ENCODE peak calls at places on chromosomes 7 and 10, in six cellular contexts. C is heart right ventricle; J is SJSA1; H is natural killer cell treated with Interleukin-12 subunit alpha and Interleukin-12 subunit beta and Interleukin-15 and Interleukin-18, amount 100 ng/mL, for 72 hours; G is HFFc6; Q is Calu3. O is an unnamed sample.

GRCh38 chr10:36608866-36609265 is 516.5 kb upstream of the ANKRD30A start:
- DNase-seq in C (no peak), G (no peak), H (no peak), Q (no peak), J (no peak), O (no peak)

GRCh38 chr7:83475403-83475802 is 173.5 kb downstream of the SEMA3E start:
- DNase-seq in G (no peak), C (no peak), H (no peak), J (no peak), Q (peak; percentile 6), O (no peak)

GRCh38 chr7:130141161-130141857 is 63.9 kb downstream of the TMEM209 start:
- DNase-seq in C (peak; percentile 56), G (peak; percentile 67), H (no peak), Q (peak; percentile 61), J (no peak), O (no peak)

GRCh38 chr10:72276421-72277339 is 3.0 kb downstream of the DDIT4 start:
- DNase-seq in H (no peak), G (no peak), J (no peak), Q (peak; percentile 60), C (no peak), O (no peak)

GRCh38 chr7:6178273-6179029 is 94.0 kb downstream of the CYTH3 start:
- DNase-seq in G (no peak), J (no peak), H (no peak), Q (no peak), C (peak; percentile 40), O (peak; percentile 29)

GRCh38 chr7:76008156-76008687 is 13.8 kb upstream of the TMEM120A start:
- DNase-seq in G (no peak), J (no peak), C (no peak), Q (no peak), H (peak; percentile 73), O (no peak)

GRCh38 chr7:20218261-20218660 is 1.1 kb upstream of the MACC1 start:
- DNase-seq in H (no peak), J (no peak), C (no peak), Q (no peak), G (no peak), O (no peak)

GRCh38 chr10:12322583-12323131 is 26.7 kb upstream of the CAMK1D start:
- DNase-seq in H (no peak), J (no peak), Q (no peak), G (no peak), C (no peak), O (no peak)

GRCh38 chr7:84251183-84251845 is 56.7 kb upstream of the SEMA3A start:
- DNase-seq in Q (no peak), C (no peak), H (no peak), J (peak; percentile 51), G (peak; percentile 58), O (no peak)

GRCh38 chr10:50653142-50653541 is 29.4 kb upstream of the SGMS1 start:
- DNase-seq in J (no peak), H (no peak), Q (peak; percentile 10), G (peak; percentile 45), C (no peak), O (no peak)

GRCh38 chr10:58721781-58722180 is 209.1 kb downstream of the BICC1 start:
- DNase-seq in Q (no peak), J (no peak), H (no peak), C (no peak), G (no peak), O (no peak)

GRCh38 chr7:111711426-111712065 is 149.3 kb upstream of the IMMP2L start:
- DNase-seq in C (no peak), J (no peak), H (no peak), G (no peak), Q (no peak), O (no peak)

GRCh38 chr7:67341153-67341768 is 344.6 kb downstream of the TYW1 start:
- DNase-seq in G (no peak), Q (no peak), H (no peak), J (peak; percentile 25), C (no peak), O (no peak)

GRCh38 chr10:79069325-79070090 is 742 bp downstream of the ZMIZ1 start:
- DNase-seq in Q (peak; percentile 56), H (peak; percentile 84), J (no peak), G (no peak), C (peak; percentile 69), O (no peak)

GRCh38 chr7:3083350-3083749 is 39.7 kb upstream of the CARD11 start:
- DNase-seq in G (no peak), J (no peak), Q (no peak), H (no peak), C (no peak), O (no peak)

GRCh38 chr10:86440874-86441838 is 74.6 kb upstream of the GRID1 start:
- DNase-seq in H (no peak), G (peak; percentile 57), C (no peak), J (no peak), Q (no peak), O (no peak)